ENCODE peak calls at places on chromosomes 6 and 20, in five cellular contexts. G, Y, V, L and W are unnamed samples.

GRCh38 chr6:46320505-46320904 is 149.7 kb upstream of the ENPP5 start:
- DNase-seq in Y (no peak), V (no peak), G (no peak), L (no peak), W (no peak)

GRCh38 chr6:38184041-38184779 is 364.7 kb downstream of the ZFAND3 start:
- DNase-seq in V (no peak), Y (no peak), L (no peak), G (peak; percentile 48), W (no peak)

GRCh38 chr20:37349517-37350491 is 3.9 kb downstream of the SRC start:
- DNase-seq in L (peak; percentile 67), V (no peak), G (peak; percentile 85), Y (no peak), W (no peak)

GRCh38 chr6:139376054-139376355 is 1.6 kb upstream of the CITED2 start:
- DNase-seq in G (no peak), L (no peak), Y (peak; percentile 47), V (no peak), W (no peak)

GRCh38 chr20:52110456-52110855 is 81.1 kb downstream of the ZFP64 start:
- DNase-seq in Y (no peak), L (no peak), G (no peak), V (no peak), W (no peak)

GRCh38 chr6:71383891-71384489 is 95.4 kb downstream of the OGFRL1 start:
- DNase-seq in V (no peak), G (no peak), Y (no peak), L (peak; percentile 71), W (no peak)

GRCh38 chr6:116246089-116246488 is 7.8 kb downstream of the TSPYL4 start:
- DNase-seq in Y (no peak), L (no peak), V (no peak), G (no peak), W (no peak)

GRCh38 chr6:35484921-35485392 is 11.9 kb downstream of the TEAD3 start:
- DNase-seq in Y (no peak), G (no peak), V (no peak), L (no peak), W (no peak)

GRCh38 chr6:81749704-81750103 is 2.8 kb downstream of the TENT5A start:
- DNase-seq in V (no peak), Y (no peak), G (no peak), L (no peak), W (no peak)

GRCh38 chr20:52031206-52031573 is 160.4 kb downstream of the ZFP64 start:
- DNase-seq in L (no peak), Y (no peak), V (no peak), G (no peak), W (no peak)

GRCh38 chr20:32523613-32524218 is 61.4 kb downstream of the NOL4L start:
- DNase-seq in L (no peak), V (no peak), G (no peak), Y (no peak), W (no peak)

GRCh38 chr6:65979120-65979519 is 272.1 kb upstream of the EYS start:
- DNase-seq in Y (no peak), V (no peak), G (no peak), L (no peak), W (no peak)

GRCh38 chr6:33299237-33299944 is 649 bp upstream of the RGL2 start:
- DNase-seq in V (peak; percentile 90), G (peak; percentile 94), Y (peak; percentile 93), L (peak; percentile 98), W (peak; percentile 90)

GRCh38 chr20:52035977-52036376 is 155.6 kb downstream of the ZFP64 start:
- DNase-seq in V (no peak), G (no peak), Y (peak; percentile 17), L (no peak), W (no peak)

GRCh38 chr6:151101811-151102694 is 137.7 kb upstream of the AKAP12 start:
- DNase-seq in G (no peak), Y (no peak), V (no peak), L (no peak), W (no peak)

GRCh38 chr6:134199848-134200606 is 117.9 kb downstream of the SGK1 start:
- DNase-seq in L (no peak), G (no peak), Y (no peak), V (no peak), W (no peak)

GRCh38 chr6:130453230-130453629 is 87.4 kb downstream of the TMEM200A start:
- DNase-seq in Y (no peak), V (no peak), G (no peak), L (no peak), W (no peak)

GRCh38 chr6:24867104-24867703 is 68.5 kb upstream of the ARMH2 start:
- DNase-seq in L (no peak), G (no peak), V (no peak), Y (no peak), W (no peak)

GRCh38 chr20:1269235-1269634 is 3.1 kb downstream of the SNPH start:
- DNase-seq in V (no peak), L (no peak), G (no peak), Y (no peak), W (no peak)

GRCh38 chr20:60063739-60064138 is 105.5 kb downstream of the CDH26 start:
- DNase-seq in L (no peak), Y (no peak), G (no peak), V (no peak), W (no peak)

GRCh38 chr6:157682856-157683481 is 140.1 kb upstream of the SNX9 start:
- DNase-seq in V (no peak), L (no peak), Y (no peak), G (no peak), W (no peak)

GRCh38 chr6:162856885-162857284 is 129.1 kb downstream of the PACRG start:
- DNase-seq in Y (no peak), G (no peak), V (no peak), L (peak; percentile 87), W (no peak)

GRCh38 chr6:32058511-32058963 is 20.3 kb downstream of the CYP21A2 start:
- DNase-seq in L (no peak), Y (no peak), G (no peak), V (no peak), W (no peak)

GRCh38 chr6:89984926-89985743 is 90.9 kb downstream of the GJA10 start:
- DNase-seq in L (peak; percentile 25), V (no peak), G (no peak), Y (peak; percentile 89), W (no peak)

GRCh38 chr6:127900935-127901334 is at the start of gene THEMIS:
- DNase-seq in V (peak; percentile 42), Y (no peak), L (no peak), G (no peak), W (no peak)

GRCh38 chr20:1685304-1686052 is 27.9 kb upstream of the SIRPG start:
- DNase-seq in Y (no peak), G (no peak), L (no peak), V (no peak), W (no peak)

GRCh38 chr6:64589961-64590360 is 954.4 kb downstream of the PHF3 start:
- DNase-seq in G (no peak), V (no peak), Y (no peak), L (no peak), W (no peak)

GRCh38 chr6:37667050-37667814 is 30.5 kb downstream of the MDGA1 start:
- DNase-seq in G (no peak), Y (no peak), V (no peak), L (no peak), W (no peak)

GRCh38 chr6:97473979-97474378 is 191.0 kb upstream of the MMS22L start:
- DNase-seq in V (no peak), Y (no peak), G (no peak), L (peak; percentile 45), W (no peak)

GRCh38 chr6:39005774-39006173 is 42.8 kb upstream of the GLP1R start:
- DNase-seq in G (no peak), Y (no peak), L (no peak), V (no peak), W (no peak)

GRCh38 chr6:137365648-137366047 is 128.5 kb downstream of the OLIG3 start:
- DNase-seq in V (no peak), Y (no peak), G (no peak), L (no peak), W (no peak)

GRCh38 chr6:111515259-111515658 is 32.2 kb upstream of the REV3L start:
- DNase-seq in G (no peak), V (no peak), L (no peak), Y (no peak), W (no peak)

DNA sequence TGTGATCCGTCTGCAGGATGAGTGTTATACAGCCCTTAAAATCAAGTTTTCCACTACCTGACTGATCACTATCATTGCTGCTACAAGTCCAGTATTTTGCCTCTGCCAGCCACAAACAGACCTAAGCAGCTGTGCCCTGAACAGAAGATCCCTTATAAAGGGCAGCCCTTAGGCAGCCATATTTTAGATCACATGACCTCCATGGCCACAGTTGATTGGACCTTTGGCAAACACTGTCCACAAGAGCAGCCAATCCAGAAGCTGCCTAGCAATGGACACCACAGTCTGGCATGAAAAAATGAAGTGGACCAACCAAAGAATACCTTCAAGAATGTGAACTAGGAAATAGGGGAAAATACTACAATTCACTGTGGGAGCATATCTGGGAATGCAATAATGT is 50.8 kb downstream of the MC3R start:
- DNase-seq in V (no peak), L (no peak), Y (no peak), G (no peak), W (no peak)
- H3K9me3 ChIP-seq in V (no peaks in the 10 kb centered on the region), L (no peaks in the 10 kb centered on the region), Y (no peaks in the 10 kb centered on the region), G (no peaks in the 10 kb centered on the region), W (no peaks in the 10 kb centered on the region)

DNA sequence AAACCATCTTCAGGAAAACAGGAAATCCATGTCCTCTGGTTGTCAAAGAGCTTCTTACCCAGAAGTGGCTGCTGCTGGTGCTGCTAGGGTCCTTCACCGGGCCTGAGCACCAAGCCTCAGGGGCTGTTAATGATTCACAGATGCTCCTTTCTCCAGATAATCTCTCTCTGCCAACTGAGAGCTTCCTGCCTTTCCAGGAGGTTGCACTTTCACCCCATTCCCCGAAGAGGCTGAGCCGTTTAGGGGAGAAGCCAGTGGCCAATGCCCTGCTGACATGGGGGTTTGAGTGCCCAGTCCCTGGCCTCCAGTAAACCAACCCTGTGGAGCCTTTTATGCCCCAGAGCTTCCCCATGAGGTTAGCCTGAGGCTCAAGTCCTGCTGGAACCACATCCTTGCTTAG is 122.4 kb downstream of the CBLN4 start:
- DNase-seq in Y (no peak), G (no peak), L (no peak), V (no peak), W (no peak)
- H3K9me3 ChIP-seq in Y (no peaks in the 10 kb centered on the region), G (no peaks in the 10 kb centered on the region), L (peaks cover 20% of the 10 kb centered on the region), V (peaks cover 5% of the 10 kb centered on the region), W (no peaks in the 10 kb centered on the region)

DNA sequence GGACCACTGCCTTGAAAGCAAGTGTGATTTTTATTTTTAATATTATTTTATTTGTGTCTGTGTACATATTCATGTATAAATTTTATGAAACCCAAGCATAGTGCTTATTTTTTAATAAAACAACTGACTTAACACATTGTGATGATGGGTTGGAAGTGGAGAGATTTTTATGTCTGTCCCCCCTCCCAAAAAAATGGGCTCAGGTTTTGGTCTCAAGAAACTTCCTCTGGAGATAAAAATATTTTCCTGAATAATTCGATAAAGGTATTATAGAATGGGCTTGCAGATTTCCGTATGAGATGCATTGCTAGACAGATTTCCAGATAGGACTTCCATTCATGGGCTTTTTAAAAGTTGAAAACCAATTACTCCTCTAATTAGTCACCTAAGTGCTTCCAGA is 2.7 kb downstream of the FOXQ1 start:
- DNase-seq in L (no peak), V (no peak), Y (no peak), G (no peak), W (no peak)
- H3K9me3 ChIP-seq in L (no peaks in the 10 kb centered on the region), V (no peaks in the 10 kb centered on the region), Y (no peaks in the 10 kb centered on the region), G (no peaks in the 10 kb centered on the region), W (no peaks in the 10 kb centered on the region)

DNA sequence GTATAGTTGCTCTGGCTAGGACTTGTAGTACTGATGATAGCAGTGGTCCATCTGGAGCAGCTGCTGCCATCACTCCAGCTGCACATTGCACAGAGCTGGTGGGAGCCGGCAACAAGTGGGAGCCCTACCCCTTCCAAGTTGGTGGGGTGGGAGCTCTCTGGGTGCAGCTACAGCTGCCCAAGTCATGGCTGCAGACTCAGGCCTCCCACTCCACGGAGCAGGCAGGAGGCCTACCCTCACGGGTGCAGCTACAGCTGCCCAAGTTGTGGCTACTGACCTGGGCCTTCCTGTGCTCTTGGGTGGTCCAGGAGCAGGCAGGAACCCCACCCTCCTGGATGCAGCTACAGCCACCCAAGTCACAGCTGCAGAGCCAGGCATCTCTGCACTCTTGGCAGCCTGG is 32.1 kb upstream of the ASIP start:
- DNase-seq in V (no peak), G (no peak), L (no peak), Y (no peak), W (no peak)
- H3K9me3 ChIP-seq in V (peaks cover 7% of the 10 kb centered on the region), G (peaks cover 15% of the 10 kb centered on the region), L (peaks cover 15% of the 10 kb centered on the region), Y (peaks cover 20% of the 10 kb centered on the region), W (peaks cover 4% of the 10 kb centered on the region)